ENCODE peak calls at places on chromosomes 5 and 9, in six cellular contexts. P is astrocyte; G is osteocyte; J is LoVo; A is omental fat pad; D is naive thymus-derived CD4-positive, alpha-beta T cell. Z is an unnamed sample.

GRCh38 chr5:175889910-175890684 is 18.7 kb downstream of the CPLX2 start:
- DNase-seq in J (peak; percentile 14), G (no peak), A (no peak), D (no peak), P (no peak), Z (no peak)

GRCh38 chr9:119004618-119004990 is 364.6 kb downstream of the BRINP1 start:
- DNase-seq in P (peak; percentile 86), J (no peak), A (peak; percentile 33), G (peak; percentile 85), D (no peak), Z (peak; percentile 99)

GRCh38 chr9:127971357-127972315 is 9.2 kb downstream of the EEIG1 start:
- DNase-seq in J (no peak), A (no peak), P (no peak), G (no peak), D (peak; percentile 12), Z (no peak)

GRCh38 chr9:137760426-137760825 is 117.2 kb upstream of the CACNA1B start:
- DNase-seq in J (no peak), P (peak; percentile 73), D (no peak), A (no peak), G (no peak), Z (no peak)

GRCh38 chr5:122906768-122907167 is 61.4 kb downstream of the SNX24 start:
- DNase-seq in G (no peak), J (no peak), P (peak; percentile 77), A (no peak), D (no peak), Z (peak; percentile 26)

GRCh38 chr5:44697025-44697424 is 111.7 kb upstream of the MRPS30 start:
- DNase-seq in J (no peak), A (no peak), G (no peak), P (no peak), D (no peak), Z (no peak)

GRCh38 chr5:142201471-142201887 is 92.9 kb downstream of the NDFIP1 start:
- DNase-seq in A (no peak), G (no peak), D (no peak), P (peak; percentile 98), J (no peak), Z (peak; percentile 81)

GRCh38 chr5:37900692-37901091 is 60.9 kb upstream of the GDNF start:
- DNase-seq in D (no peak), J (no peak), P (peak; percentile 7), A (no peak), G (no peak), Z (peak; percentile 41)

GRCh38 chr9:70420267-70421019 is 6.0 kb upstream of the KLF9 start:
- DNase-seq in A (peak; percentile 88), J (peak; percentile 29), P (peak; percentile 72), D (no peak), G (peak; percentile 95), Z (peak; percentile 90)

GRCh38 chr5:40973364-40974004 is 64.2 kb downstream of the C7 start:
- DNase-seq in D (no peak), J (no peak), P (no peak), A (no peak), G (no peak), Z (no peak)

Z was measured in renal cortical epithelial cell.